ENCODE peak calls at places on chromosomes 3 and 15, in four cellular contexts. B is thoracic aorta, L is fibroblast of lung, H is BJ. Q is an unnamed sample. For H3K36me3 and H3K27me3, the result is how much of the 10 kb centered on the place peaks cover.

GRCh38 chr15:90955911-90956310 is 1.2 kb downstream of the RCCD1 start:
- DNase-seq in B (no peak), L (no peak), H (no peak), Q (no peak)

GRCh38 chr15:93477721-93478120 is 388.7 kb upstream of the RGMA start:
- DNase-seq in B (no peak), L (no peak), H (no peak), Q (peak)

GRCh38 chr3:24156466-24156865 is 211.4 kb downstream of the NR1D2 start:
- DNase-seq in B (no peak), L (no peak), H (peak), Q (no peak)

GRCh38 chr3:129985113-129985512 is 10.6 kb downstream of the TRH start:
- DNase-seq in B (no peak), L (no peak), H (no peak), Q (no peak)

GRCh38 chr3:14803101-14803980 is 15.4 kb upstream of the FGD5 start:
- DNase-seq in B (no peak), L (peak), H (no peak), Q (no peak)

GRCh38 chr3:47612178-47612577 is 33.5 kb upstream of the CSPG5 start:
- DNase-seq in B (no peak), L (peak), H (peak), Q (no peak)

GRCh38 chr3:190534386-190534785 is 20.5 kb downstream of the IL1RAP start:
- DNase-seq in B (no peak), L (peak), H (no peak), Q (no peak)

GRCh38 chr15:67809441-67809840 is 15.9 kb upstream of the SKOR1 start:
- DNase-seq in B (no peak), L (no peak), H (no peak), Q (no peak)

GRCh38 chr3:24951186-24951585 is 456.5 kb upstream of the THRB start:
- DNase-seq in B (no peak), L (no peak), H (no peak), Q (no peak)

GRCh38 chr3:158727499-158728377 is 4.5 kb downstream of the RARRES1 start:
- DNase-seq in B (no peak), L (peak), H (no peak), Q (no peak)

GRCh38 chr3:129618901-129619671 is 12.6 kb upstream of the PLXND1 start:
- DNase-seq in B (no peak), L (no peak), H (no peak), Q (peak)

GRCh38 chr15:56040081-56041035 is 46.9 kb upstream of the NEDD4 start:
- DNase-seq in B (peak), L (peak), H (peak), Q (peak)

GRCh38 chr3:194133661-194134230 is 2.2 kb upstream of the HES1 start:
- DNase-seq in B (peak), L (no peak), H (no peak), Q (peak)

GRCh38 chr15:65824941-65825544 is 33.0 kb upstream of the DENND4A start:
- DNase-seq in B (no peak), L (peak), H (no peak), Q (no peak)

GRCh38 chr3:51311055-51311454 is 74.0 kb upstream of the MANF start:
- DNase-seq in B (no peak), L (peak), H (no peak), Q (no peak)

GRCh38 chr15:98713585-98714001 is 65.3 kb downstream of the IGF1R start:
- DNase-seq in B (no peak), L (no peak), H (no peak), Q (no peak)

GRCh38 chr15:74615313-74616019 is at the start of gene CLK3:
- DNase-seq in B (peak), L (peak), H (peak), Q (peak)

GRCh38 chr3:138947303-138948121 is 495 bp downstream of the FOXL2NB start:
- DNase-seq in B (no peak), L (no peak), H (no peak), Q (no peak)

GRCh38 chr3:125398952-125399351 is 23.8 kb upstream of the ZNF148 start:
- DNase-seq in B (no peak), L (no peak), H (no peak), Q (no peak)

GRCh38 chr3:46922871-46923558 is 45.5 kb downstream of the PTH1R start:
- DNase-seq in B (no peak), L (no peak), H (no peak), Q (peak)

GRCh38 chr3:69299344-69299743 is 86.5 kb downstream of the FRMD4B start:
- DNase-seq in B (no peak), L (no peak), H (no peak), Q (no peak)

GRCh38 chr3:194990454-194991337 is 280.3 kb downstream of the XXYLT1 start:
- DNase-seq in B (no peak), L (no peak), H (no peak), Q (no peak)

GRCh38 chr3:123745184-123745855 is 138.8 kb downstream of the MYLK start:
- DNase-seq in B (no peak), L (peak), H (no peak), Q (no peak)

GRCh38 chr15:85482896-85483295 is 102.5 kb downstream of the AKAP13 start:
- DNase-seq in B (no peak), L (peak), H (peak), Q (no peak)

GRCh38 chr15:98438326-98438725 is 210.0 kb upstream of the IGF1R start:
- DNase-seq in B (no peak), L (no peak), H (no peak), Q (no peak)

GRCh38 chr3:182925330-182925943 is 54.9 kb downstream of the DCUN1D1 start:
- DNase-seq in B (no peak), L (peak), H (no peak), Q (no peak)

GRCh38 chr15:75170711-75171341 is 30.9 kb upstream of the C15orf39 start:
- DNase-seq in B (no peak), L (peak), H (no peak), Q (no peak)

GRCh38 chr3:180306155-180306554 is 269.4 kb upstream of the PEX5L start:
- DNase-seq in B (no peak), L (no peak), H (no peak), Q (no peak)

GRCh38 chr3:101567528-101568317 is 6.1 kb downstream of the TRMT10C start:
- DNase-seq in B (no peak), L (peak), H (no peak), Q (no peak)

GRCh38 chr15:76198456-76199105 is 112.7 kb downstream of the ETFA start:
- DNase-seq in B (no peak), L (no peak), H (no peak), Q (no peak)

GRCh38 chr3:31218082-31218481 is 314.6 kb upstream of the STT3B start:
- DNase-seq in B (no peak), L (no peak), H (no peak), Q (no peak)

GRCh38 chr3:50238549-50239026 is 2.6 kb downstream of the GNAI2 start:
- DNase-seq in B (no peak), L (no peak), H (no peak), Q (peak)

GRCh38 chr15:95604634-95605036 is 725.9 kb upstream of the NR2F2 start:
- DNase-seq in B (no peak), L (peak), H (peak), Q (no peak)

GRCh38 chr3:29759443-29760033 is 478.7 kb downstream of the RBMS3 start:
- DNase-seq in B (no peak), L (peak), H (no peak), Q (no peak)

GRCh38 chr3:65170357-65171090 is 482.7 kb upstream of the ADAMTS9 start:
- DNase-seq in B (peak), L (peak), H (peak), Q (peak)

GRCh38 chr15:81229596-81229995 is 32.9 kb downstream of the IL16 start:
- DNase-seq in B (no peak), L (peak), H (no peak), Q (no peak)

GRCh38 chr15:80436511-80437307 is 32.5 kb downstream of the ARNT2 start:
- DNase-seq in B (no peak), L (peak), H (no peak), Q (no peak)

GRCh38 chr15:29613951-29614382 is 208.3 kb downstream of the TJP1 start:
- DNase-seq in B (no peak), L (no peak), H (no peak), Q (no peak)

DNA sequence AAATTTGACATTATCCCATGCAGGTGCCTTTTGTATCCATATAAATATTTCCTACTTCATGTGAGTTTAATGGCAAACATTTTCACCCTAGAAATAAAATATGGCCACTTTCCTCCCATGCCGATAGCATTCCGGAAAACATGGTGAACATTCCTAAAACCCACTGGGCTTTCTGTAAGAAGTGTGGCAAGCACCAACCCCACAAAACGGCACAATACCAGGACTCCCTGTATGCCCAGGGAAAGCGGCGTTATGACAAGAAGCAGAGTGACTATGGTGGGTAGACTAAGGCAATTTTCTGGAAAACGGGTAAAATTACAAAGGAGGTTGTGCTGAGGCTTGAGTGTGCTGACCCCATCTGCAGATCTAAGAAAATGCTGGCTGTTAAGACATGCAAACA is 7.6 kb downstream of the ANXA2 start:
- DNase-seq in B (no peak), L (no peak), H (no peak), Q (no peak)
- H3K4me3 ChIP-seq in B (peak), L (peak), H (peak), Q (peak)

GRCh38 chr15:42734076-42734672 is 2.8 kb downstream of the CDAN1 start:
- DNase-seq in B (no peak), L (no peak), H (no peak), Q (no peak)

GRCh38 chr15:42730536-42730935 is 6.4 kb downstream of the CDAN1 start:
- DNase-seq in B (no peak), L (no peak), H (no peak), Q (no peak)

GRCh38 chr15:42731461-42731860 is 5.5 kb downstream of the CDAN1 start:
- DNase-seq in B (no peak), L (no peak), H (no peak), Q (no peak)

GRCh38 chr15:42733027-42733426 is 3.9 kb downstream of the CDAN1 start:
- DNase-seq in B (no peak), L (no peak), H (no peak), Q (no peak)

GRCh38 chr15:42732095-42732827 is 4.7 kb downstream of the CDAN1 start:
- DNase-seq in B (no peak), L (no peak), H (no peak), Q (no peak)
- H3K36me3 ChIP-seq in B (half or more), L (under half), H (under half), Q (half or more)

GRCh38 chr15:89338036-89338435 is 3.4 kb upstream of the POLG start:
- DNase-seq in B (no peak), L (no peak), H (no peak), Q (no peak)
- H3K27me3 ChIP-seq in B (under half), L (under half), H (under half), Q (under half)

DNA sequence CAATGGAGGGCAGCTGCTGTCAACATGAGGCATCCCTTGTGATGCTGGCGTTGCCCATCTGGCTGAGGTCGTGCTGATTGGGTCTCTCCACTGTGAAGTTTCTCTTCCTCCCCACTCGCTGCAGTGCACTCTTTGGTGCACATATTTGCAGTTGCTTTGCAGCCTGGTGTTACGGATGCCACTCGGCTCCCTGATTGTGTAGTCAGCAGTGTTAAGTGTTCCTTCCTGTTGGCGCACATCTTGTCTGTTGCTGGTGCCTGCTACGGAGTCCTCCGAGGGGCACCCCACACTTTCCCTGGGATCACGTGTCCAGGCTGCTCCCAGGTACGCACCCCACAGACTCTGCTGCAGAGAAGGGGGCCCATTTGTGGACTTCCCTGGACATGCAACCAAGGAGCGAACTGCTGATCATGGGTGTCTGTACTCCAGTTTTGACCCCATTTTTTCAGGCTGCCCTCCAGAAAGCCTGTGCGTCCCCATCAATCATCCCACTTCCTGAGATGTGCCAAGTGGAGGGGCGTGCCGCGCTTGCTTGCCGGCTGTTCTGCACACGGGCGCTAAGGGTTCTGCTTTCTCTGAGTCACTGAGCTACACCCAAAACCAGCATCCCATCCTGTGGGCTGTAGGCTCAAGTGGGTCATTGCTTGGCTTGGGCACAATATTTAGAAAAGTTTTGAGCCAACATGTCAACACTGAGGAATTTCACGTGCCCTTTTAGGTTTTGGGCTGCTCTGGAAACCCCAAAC is 98.6 kb downstream of the FBLN2 start:
- DNase-seq in B (no peak), L (peak), H (no peak), Q (no peak)
- H3K4me3 ChIP-seq in B (no peak), L (no peak), H (no peak), Q (no peak)

GRCh38 chr15:60511351-60512157 is 32.6 kb upstream of the ICE2 start:
- DNase-seq in B (no peak), L (peak), H (no peak), Q (no peak)
- H3K36me3 ChIP-seq in B (under half), L (under half), H (under half), Q (under half)

GRCh38 chr15:73004462-73004861 is 47.8 kb upstream of the NEO1 start:
- DNase-seq in B (no peak), L (no peak), H (no peak), Q (no peak)

GRCh38 chr15:73005450-73005849 is 46.8 kb upstream of the NEO1 start:
- DNase-seq in B (no peak), L (no peak), H (no peak), Q (no peak)

GRCh38 chr15:73002509-73002908 is 49.8 kb upstream of the NEO1 start:
- DNase-seq in B (no peak), L (peak), H (peak), Q (no peak)

GRCh38 chr15:73001840-73002239 is 50.4 kb upstream of the NEO1 start:
- DNase-seq in B (no peak), L (no peak), H (no peak), Q (no peak)

DNA sequence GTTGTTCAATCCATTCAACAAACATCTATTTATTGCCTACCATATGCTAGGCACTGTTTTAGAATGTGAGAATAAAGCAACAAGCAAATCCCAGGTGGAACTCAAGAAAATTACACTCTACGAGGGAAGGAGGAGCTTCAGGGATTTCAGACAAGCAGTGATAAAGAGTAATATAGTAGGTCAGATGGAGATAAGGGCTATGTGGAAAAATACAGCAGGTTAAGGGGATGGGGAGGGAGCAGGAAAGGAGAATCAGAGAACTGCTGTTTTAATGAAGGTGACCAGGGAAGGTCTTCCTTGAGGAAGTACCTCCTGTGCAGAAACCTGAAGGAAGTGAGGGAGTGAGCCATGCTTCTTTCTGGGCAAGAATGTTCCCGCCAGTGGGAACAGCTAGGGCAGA is 47.2 kb upstream of the NEO1 start:
- DNase-seq in B (no peak), L (no peak), H (no peak), Q (no peak)
- H3K27me3 ChIP-seq in B (under half), L (under half), H (under half), Q (under half)

GRCh38 chr3:94412966-94413720 is 350.3 kb downstream of the NSUN3 start:
- DNase-seq in B (no peak), L (no peak), H (no peak), Q (no peak)
- H3K4me3 ChIP-seq in B (no peak), L (no peak), H (no peak), Q (no peak)

DNA sequence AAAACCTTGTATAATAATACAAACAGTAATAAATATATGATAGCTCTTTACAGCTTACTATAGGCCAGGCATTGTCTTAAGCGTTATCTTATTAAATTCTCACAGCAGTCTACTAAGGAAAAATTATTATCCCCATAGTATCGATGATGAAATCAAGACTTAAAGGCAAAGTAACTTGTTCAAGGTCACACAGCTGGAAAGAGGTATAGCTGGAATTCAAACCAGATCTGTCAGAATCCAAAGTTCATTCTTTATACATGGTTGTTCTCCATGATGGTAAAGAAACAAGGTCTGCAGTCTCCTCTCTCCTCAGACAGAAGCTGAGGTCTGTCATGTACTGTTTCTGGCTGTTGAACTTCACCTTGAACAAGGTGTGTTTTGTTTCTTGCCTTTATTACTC is 15.4 kb upstream of the SLC22A13 start:
- DNase-seq in B (no peak), L (no peak), H (no peak), Q (no peak)
- H3K36me3 ChIP-seq in B (under half), L (under half), H (under half), Q (half or more)

GRCh38 chr3:45795509-45795881 is 841 bp downstream of the SLC6A20 start:
- DNase-seq in B (no peak), L (peak), H (no peak), Q (no peak)
- H3K27me3 ChIP-seq in B (under half), L (half or more), H (half or more), Q (under half)

GRCh38 chr15:39580630-39581500 is at the start of gene THBS1:
- DNase-seq in B (peak), L (peak), H (peak), Q (peak)

GRCh38 chr15:39583586-39584265 is 2.8 kb downstream of the THBS1 start:
- DNase-seq in B (no peak), L (peak), H (peak), Q (no peak)

GRCh38 chr15:39582977-39583585 is 2.2 kb downstream of the THBS1 start:
- DNase-seq in B (no peak), L (no peak), H (peak), Q (no peak)

GRCh38 chr15:39581501-39582285 is 814 bp downstream of the THBS1 start:
- DNase-seq in B (no peak), L (peak), H (peak), Q (peak)

GRCh38 chr15:39582286-39582976 is 1.6 kb downstream of the THBS1 start:
- DNase-seq in B (no peak), L (peak), H (peak), Q (no peak)
- H3K4me3 ChIP-seq in B (peak), L (peak), H (peak), Q (peak)